ENCODE peak calls at places on chromosome 6, in ten cellular contexts. One of them, this sample, is unnamed.

GRCh38 chr6:125104425-125104824 is 49.1 kb upstream of the TPD52L1 start:
- DNase-seq in AG09319: peak
- DNase-seq in A172: no peak
- DNase-seq in PC-3: no peak
- DNase-seq in stimulated activated CD4-positive, alpha-beta T cell treated with anti-CD3 and anti-CD28 coated beads, Interleukin-1b, Interleukin-23, amount 100 ng/mL, for 1 hour: no peak
- DNase-seq in C1 segment of cervical spinal cord: no peak
- DNase-seq in sciatic nerve: no peak
- DNase-seq in NCI-H460: no peak
- DNase-seq in COR-L47: no peak
- DNase-seq in iPS-NIHi11: peak
- DNase-seq in this sample: no peak

GRCh38 chr6:51842066-51842465 is 245.3 kb downstream of the PKHD1 start:
- DNase-seq in AG09319: no peak
- DNase-seq in A172: no peak
- DNase-seq in PC-3: no peak
- DNase-seq in stimulated activated CD4-positive, alpha-beta T cell treated with anti-CD3 and anti-CD28 coated beads, Interleukin-1b, Interleukin-23, amount 100 ng/mL, for 1 hour: no peak
- DNase-seq in C1 segment of cervical spinal cord: no peak
- DNase-seq in sciatic nerve: no peak
- DNase-seq in NCI-H460: no peak
- DNase-seq in COR-L47: no peak
- DNase-seq in iPS-NIHi11: no peak
- DNase-seq in this sample: no peak

GRCh38 chr6:45707188-45707587 is 308.5 kb downstream of the CLIC5 start:
- DNase-seq in AG09319: no peak
- DNase-seq in A172: no peak
- DNase-seq in PC-3: no peak
- DNase-seq in stimulated activated CD4-positive, alpha-beta T cell treated with anti-CD3 and anti-CD28 coated beads, Interleukin-1b, Interleukin-23, amount 100 ng/mL, for 1 hour: no peak
- DNase-seq in C1 segment of cervical spinal cord: no peak
- DNase-seq in sciatic nerve: no peak
- DNase-seq in NCI-H460: no peak
- DNase-seq in COR-L47: no peak
- DNase-seq in iPS-NIHi11: no peak
- DNase-seq in this sample: no peak

GRCh38 chr6:50825375-50826036 is 6.8 kb downstream of the TFAP2B start:
- DNase-seq in AG09319: no peak
- DNase-seq in A172: no peak
- DNase-seq in PC-3: no peak
- DNase-seq in stimulated activated CD4-positive, alpha-beta T cell treated with anti-CD3 and anti-CD28 coated beads, Interleukin-1b, Interleukin-23, amount 100 ng/mL, for 1 hour: no peak
- DNase-seq in C1 segment of cervical spinal cord: no peak
- DNase-seq in sciatic nerve: no peak
- DNase-seq in NCI-H460: no peak
- DNase-seq in COR-L47: no peak
- DNase-seq in iPS-NIHi11: no peak
- DNase-seq in this sample: no peak

GRCh38 chr6:42984924-42985475 is 630 bp downstream of the PPP2R5D start:
- DNase-seq in AG09319: no peak
- DNase-seq in A172: no peak
- DNase-seq in PC-3: peak
- DNase-seq in stimulated activated CD4-positive, alpha-beta T cell treated with anti-CD3 and anti-CD28 coated beads, Interleukin-1b, Interleukin-23, amount 100 ng/mL, for 1 hour: no peak
- DNase-seq in C1 segment of cervical spinal cord: no peak
- DNase-seq in sciatic nerve: no peak
- DNase-seq in NCI-H460: no peak
- DNase-seq in COR-L47: no peak
- DNase-seq in iPS-NIHi11: peak
- DNase-seq in this sample: no peak

GRCh38 chr6:13486679-13487121 is 700 bp downstream of the GFOD1 start:
- DNase-seq in AG09319: no peak
- DNase-seq in A172: peak
- DNase-seq in PC-3: peak
- DNase-seq in stimulated activated CD4-positive, alpha-beta T cell treated with anti-CD3 and anti-CD28 coated beads, Interleukin-1b, Interleukin-23, amount 100 ng/mL, for 1 hour: no peak
- DNase-seq in C1 segment of cervical spinal cord: no peak
- DNase-seq in sciatic nerve: peak
- DNase-seq in NCI-H460: peak
- DNase-seq in COR-L47: peak
- DNase-seq in iPS-NIHi11: peak
- DNase-seq in this sample: peak

GRCh38 chr6:106112446-106112845 is 26.3 kb downstream of the PRDM1 start:
- DNase-seq in AG09319: no peak
- DNase-seq in A172: no peak
- DNase-seq in PC-3: peak
- DNase-seq in stimulated activated CD4-positive, alpha-beta T cell treated with anti-CD3 and anti-CD28 coated beads, Interleukin-1b, Interleukin-23, amount 100 ng/mL, for 1 hour: no peak
- DNase-seq in C1 segment of cervical spinal cord: no peak
- DNase-seq in sciatic nerve: no peak
- DNase-seq in NCI-H460: no peak
- DNase-seq in COR-L47: no peak
- DNase-seq in iPS-NIHi11: no peak
- DNase-seq in this sample: no peak

GRCh38 chr6:15413558-15414257 is 167.8 kb downstream of the JARID2 start:
- DNase-seq in AG09319: no peak
- DNase-seq in A172: no peak
- DNase-seq in PC-3: no peak
- DNase-seq in stimulated activated CD4-positive, alpha-beta T cell treated with anti-CD3 and anti-CD28 coated beads, Interleukin-1b, Interleukin-23, amount 100 ng/mL, for 1 hour: no peak
- DNase-seq in C1 segment of cervical spinal cord: no peak
- DNase-seq in sciatic nerve: no peak
- DNase-seq in NCI-H460: no peak
- DNase-seq in COR-L47: no peak
- DNase-seq in iPS-NIHi11: no peak
- DNase-seq in this sample: peak

GRCh38 chr6:88134575-88134974 is 31.6 kb downstream of the CNR1 start:
- DNase-seq in AG09319: no peak
- DNase-seq in A172: no peak
- DNase-seq in PC-3: no peak
- DNase-seq in stimulated activated CD4-positive, alpha-beta T cell treated with anti-CD3 and anti-CD28 coated beads, Interleukin-1b, Interleukin-23, amount 100 ng/mL, for 1 hour: no peak
- DNase-seq in C1 segment of cervical spinal cord: no peak
- DNase-seq in sciatic nerve: no peak
- DNase-seq in NCI-H460: no peak
- DNase-seq in COR-L47: no peak
- DNase-seq in iPS-NIHi11: no peak
- DNase-seq in this sample: no peak

GRCh38 chr6:74409447-74409846 is 713.4 kb downstream of the CD109 start:
- DNase-seq in AG09319: peak
- DNase-seq in A172: peak
- DNase-seq in PC-3: peak
- DNase-seq in stimulated activated CD4-positive, alpha-beta T cell treated with anti-CD3 and anti-CD28 coated beads, Interleukin-1b, Interleukin-23, amount 100 ng/mL, for 1 hour: no peak
- DNase-seq in C1 segment of cervical spinal cord: no peak
- DNase-seq in sciatic nerve: no peak
- DNase-seq in NCI-H460: peak
- DNase-seq in COR-L47: no peak
- DNase-seq in iPS-NIHi11: no peak
- DNase-seq in this sample: peak

GRCh38 chr6:45688180-45688579 is 310.4 kb upstream of the SUPT3H start:
- DNase-seq in AG09319: no peak
- DNase-seq in A172: no peak
- DNase-seq in PC-3: no peak
- DNase-seq in stimulated activated CD4-positive, alpha-beta T cell treated with anti-CD3 and anti-CD28 coated beads, Interleukin-1b, Interleukin-23, amount 100 ng/mL, for 1 hour: no peak
- DNase-seq in C1 segment of cervical spinal cord: no peak
- DNase-seq in sciatic nerve: no peak
- DNase-seq in NCI-H460: no peak
- DNase-seq in COR-L47: no peak
- DNase-seq in iPS-NIHi11: no peak
- DNase-seq in this sample: no peak

GRCh38 chr6:39416728-39417127 is 94.2 kb upstream of the KCNK16 start:
- DNase-seq in AG09319: peak
- DNase-seq in A172: peak
- DNase-seq in PC-3: peak
- DNase-seq in stimulated activated CD4-positive, alpha-beta T cell treated with anti-CD3 and anti-CD28 coated beads, Interleukin-1b, Interleukin-23, amount 100 ng/mL, for 1 hour: no peak
- DNase-seq in C1 segment of cervical spinal cord: no peak
- DNase-seq in sciatic nerve: no peak
- DNase-seq in NCI-H460: no peak
- DNase-seq in COR-L47: no peak
- DNase-seq in iPS-NIHi11: no peak
- DNase-seq in this sample: peak

GRCh38 chr6:71531006-71531405 is 242.4 kb downstream of the OGFRL1 start:
- DNase-seq in AG09319: peak
- DNase-seq in A172: no peak
- DNase-seq in PC-3: no peak
- DNase-seq in stimulated activated CD4-positive, alpha-beta T cell treated with anti-CD3 and anti-CD28 coated beads, Interleukin-1b, Interleukin-23, amount 100 ng/mL, for 1 hour: no peak
- DNase-seq in C1 segment of cervical spinal cord: no peak
- DNase-seq in sciatic nerve: no peak
- DNase-seq in NCI-H460: no peak
- DNase-seq in COR-L47: no peak
- DNase-seq in iPS-NIHi11: no peak
- DNase-seq in this sample: no peak

GRCh38 chr6:66851930-66852329 is 1144.9 kb upstream of the EYS start:
- DNase-seq in AG09319: no peak
- DNase-seq in A172: no peak
- DNase-seq in PC-3: no peak
- DNase-seq in stimulated activated CD4-positive, alpha-beta T cell treated with anti-CD3 and anti-CD28 coated beads, Interleukin-1b, Interleukin-23, amount 100 ng/mL, for 1 hour: no peak
- DNase-seq in C1 segment of cervical spinal cord: no peak
- DNase-seq in sciatic nerve: no peak
- DNase-seq in NCI-H460: no peak
- DNase-seq in COR-L47: no peak
- DNase-seq in iPS-NIHi11: no peak
- DNase-seq in this sample: no peak

GRCh38 chr6:41200296-41200900 is 551 bp downstream of the TREML2 start:
- DNase-seq in AG09319: no peak
- DNase-seq in A172: peak
- DNase-seq in PC-3: no peak
- DNase-seq in stimulated activated CD4-positive, alpha-beta T cell treated with anti-CD3 and anti-CD28 coated beads, Interleukin-1b, Interleukin-23, amount 100 ng/mL, for 1 hour: no peak
- DNase-seq in C1 segment of cervical spinal cord: no peak
- DNase-seq in sciatic nerve: no peak
- DNase-seq in NCI-H460: peak
- DNase-seq in COR-L47: no peak
- DNase-seq in iPS-NIHi11: no peak
- DNase-seq in this sample: no peak

GRCh38 chr6:87656857-87657256 is 45.2 kb downstream of the AKIRIN2 start:
- DNase-seq in AG09319: no peak
- DNase-seq in A172: no peak
- DNase-seq in PC-3: no peak
- DNase-seq in stimulated activated CD4-positive, alpha-beta T cell treated with anti-CD3 and anti-CD28 coated beads, Interleukin-1b, Interleukin-23, amount 100 ng/mL, for 1 hour: no peak
- DNase-seq in C1 segment of cervical spinal cord: no peak
- DNase-seq in sciatic nerve: no peak
- DNase-seq in NCI-H460: no peak
- DNase-seq in COR-L47: no peak
- DNase-seq in iPS-NIHi11: no peak
- DNase-seq in this sample: no peak

GRCh38 chr6:36355819-36356218 is 19.1 kb upstream of the BNIP5 start:
- DNase-seq in AG09319: no peak
- DNase-seq in A172: no peak
- DNase-seq in PC-3: no peak
- DNase-seq in stimulated activated CD4-positive, alpha-beta T cell treated with anti-CD3 and anti-CD28 coated beads, Interleukin-1b, Interleukin-23, amount 100 ng/mL, for 1 hour: no peak
- DNase-seq in C1 segment of cervical spinal cord: no peak
- DNase-seq in sciatic nerve: no peak
- DNase-seq in NCI-H460: no peak
- DNase-seq in COR-L47: no peak
- DNase-seq in iPS-NIHi11: no peak
- DNase-seq in this sample: peak

GRCh38 chr6:8539446-8539845 is 104.1 kb upstream of the SLC35B3 start:
- DNase-seq in AG09319: no peak
- DNase-seq in A172: no peak
- DNase-seq in PC-3: peak
- DNase-seq in stimulated activated CD4-positive, alpha-beta T cell treated with anti-CD3 and anti-CD28 coated beads, Interleukin-1b, Interleukin-23, amount 100 ng/mL, for 1 hour: no peak
- DNase-seq in C1 segment of cervical spinal cord: no peak
- DNase-seq in sciatic nerve: no peak
- DNase-seq in NCI-H460: peak
- DNase-seq in COR-L47: no peak
- DNase-seq in iPS-NIHi11: peak
- DNase-seq in this sample: peak

GRCh38 chr6:135739288-135739687 is 112.2 kb upstream of the PDE7B start:
- DNase-seq in AG09319: no peak
- DNase-seq in A172: peak
- DNase-seq in PC-3: peak
- DNase-seq in stimulated activated CD4-positive, alpha-beta T cell treated with anti-CD3 and anti-CD28 coated beads, Interleukin-1b, Interleukin-23, amount 100 ng/mL, for 1 hour: no peak
- DNase-seq in C1 segment of cervical spinal cord: no peak
- DNase-seq in sciatic nerve: no peak
- DNase-seq in NCI-H460: no peak
- DNase-seq in COR-L47: no peak
- DNase-seq in iPS-NIHi11: no peak
- DNase-seq in this sample: no peak

GRCh38 chr6:42889815-42890214 is 10.4 kb downstream of the RPL7L1 start:
- DNase-seq in AG09319: no peak
- DNase-seq in A172: no peak
- DNase-seq in PC-3: peak
- DNase-seq in stimulated activated CD4-positive, alpha-beta T cell treated with anti-CD3 and anti-CD28 coated beads, Interleukin-1b, Interleukin-23, amount 100 ng/mL, for 1 hour: no peak
- DNase-seq in C1 segment of cervical spinal cord: no peak
- DNase-seq in sciatic nerve: no peak
- DNase-seq in NCI-H460: no peak
- DNase-seq in COR-L47: no peak
- DNase-seq in iPS-NIHi11: peak
- DNase-seq in this sample: no peak

GRCh38 chr6:167031082-167031709 is 32.0 kb downstream of the CEP43 start:
- DNase-seq in AG09319: no peak
- DNase-seq in A172: peak
- DNase-seq in PC-3: no peak
- DNase-seq in stimulated activated CD4-positive, alpha-beta T cell treated with anti-CD3 and anti-CD28 coated beads, Interleukin-1b, Interleukin-23, amount 100 ng/mL, for 1 hour: no peak
- DNase-seq in C1 segment of cervical spinal cord: no peak
- DNase-seq in sciatic nerve: no peak
- DNase-seq in NCI-H460: no peak
- DNase-seq in COR-L47: no peak
- DNase-seq in iPS-NIHi11: no peak
- DNase-seq in this sample: peak

GRCh38 chr6:48994811-48995210 is 468.2 kb downstream of the MMUT start:
- DNase-seq in AG09319: no peak
- DNase-seq in A172: no peak
- DNase-seq in PC-3: peak
- DNase-seq in stimulated activated CD4-positive, alpha-beta T cell treated with anti-CD3 and anti-CD28 coated beads, Interleukin-1b, Interleukin-23, amount 100 ng/mL, for 1 hour: no peak
- DNase-seq in C1 segment of cervical spinal cord: no peak
- DNase-seq in sciatic nerve: no peak
- DNase-seq in NCI-H460: no peak
- DNase-seq in COR-L47: no peak
- DNase-seq in iPS-NIHi11: no peak
- DNase-seq in this sample: no peak

This sample was measured in COLO829.